ENCODE peak calls at places on chromosome 4, in seven cellular contexts. N is transverse colon, O is sigmoid colon, J is suprapubic skin, T is stomach, D is tibial nerve, G is ovary. B is an unnamed sample.

GRCh38 chr4:5816101-5816500 is 76.8 kb downstream of the CRMP1 start:
- DNase-seq in N (no peak), O (peak; percentile 24), J (no peak), T (no peak), D (no peak), G (no peak), B (no peak)

GRCh38 chr4:102501635-102502382 is 650 bp downstream of the NFKB1 start:
- DNase-seq in N (peak; percentile 86), O (peak; percentile 90), J (peak; percentile 92), T (peak; percentile 81), D (peak; percentile 79), G (peak; percentile 80), B (peak; percentile 93)

GRCh38 chr4:110005461-110006056 is 92.9 kb downstream of the EGF start:
- DNase-seq in N (no peak), O (no peak), J (no peak), T (no peak), D (peak; percentile 11), G (no peak), B (peak; percentile 14)

GRCh38 chr4:4899202-4899925 is 39.9 kb downstream of the MSX1 start:
- DNase-seq in N (no peak), O (no peak), J (no peak), T (no peak), D (no peak), G (no peak), B (no peak)

GRCh38 chr4:90187148-90187884 is 60.1 kb downstream of the CCSER1 start:
- DNase-seq in N (no peak), O (no peak), J (no peak), T (no peak), D (no peak), G (no peak), B (no peak)

GRCh38 chr4:152389359-152389758 is 146.5 kb downstream of the FBXW7 start:
- DNase-seq in N (no peak), O (no peak), J (no peak), T (no peak), D (no peak), G (no peak), B (no peak)

GRCh38 chr4:7055111-7055989 is 12.2 kb downstream of the TADA2B start:
- DNase-seq in N (no peak), O (peak; percentile 35), J (no peak), T (no peak), D (no peak), G (no peak), B (no peak)

GRCh38 chr4:119300072-119300387 is 21.9 kb downstream of the FABP2 start:
- DNase-seq in N (peak; percentile 50), O (peak; percentile 78), J (peak; percentile 71), T (peak; percentile 33), D (peak; percentile 56), G (peak; percentile 61), B (peak; percentile 91)

GRCh38 chr4:115537387-115537786 is 424.0 kb upstream of the NDST4 start:
- DNase-seq in N (no peak), O (no peak), J (no peak), T (no peak), D (no peak), G (no peak), B (no peak)

GRCh38 chr4:1621996-1622637 is 62.0 kb downstream of the FAM53A start:
- DNase-seq in N (no peak), O (no peak), J (no peak), T (no peak), D (no peak), G (no peak), B (no peak)

GRCh38 chr4:72295966-72296557 is 264.3 kb downstream of the NPFFR2 start:
- DNase-seq in N (no peak), O (no peak), J (no peak), T (no peak), D (no peak), G (no peak), B (no peak)

DNA sequence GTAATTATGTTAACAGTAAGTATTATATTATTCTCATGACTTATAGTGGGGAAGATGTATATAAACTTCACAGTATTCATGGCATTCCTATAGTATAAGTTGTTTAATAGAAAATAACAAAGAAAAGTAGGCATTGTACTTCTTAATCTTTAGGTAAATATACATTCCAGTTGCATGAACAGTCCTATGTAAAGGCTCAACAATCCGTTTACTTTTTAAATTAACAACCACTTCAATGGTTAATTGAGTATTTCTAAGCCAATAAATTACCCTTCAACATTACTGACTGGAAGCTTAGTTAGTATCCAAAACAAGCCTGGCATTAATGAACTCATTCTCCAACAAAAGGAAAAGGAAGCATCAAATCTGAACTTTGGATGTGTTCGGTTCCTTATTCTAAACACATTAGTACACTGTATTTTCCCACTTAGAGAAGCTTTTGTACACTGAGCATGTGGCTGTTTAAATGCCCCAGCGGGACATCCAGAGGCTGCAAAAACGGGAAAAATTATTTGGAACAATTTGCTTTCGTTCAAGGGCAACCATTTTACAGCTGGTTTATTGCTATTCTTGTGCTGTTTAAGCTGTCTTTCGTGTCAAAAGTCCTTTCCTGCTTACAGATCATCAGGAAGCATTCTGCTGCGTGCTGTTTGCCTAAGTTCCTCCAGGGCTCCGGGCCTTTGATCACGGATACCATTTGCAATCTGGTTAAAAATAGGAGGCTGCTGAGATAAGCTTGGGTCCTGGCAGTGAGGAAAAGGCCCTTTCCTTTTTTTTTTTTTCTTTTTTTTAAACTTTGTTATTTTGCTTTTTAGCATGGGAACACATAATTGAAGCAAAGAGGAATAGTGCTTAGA is 460.3 kb downstream of the SPRY1 start:
- DNase-seq in N (peak; percentile 39), O (no peak), J (no peak), T (peak; percentile 36), D (peak; percentile 15), G (peak; percentile 50), B (no peak)
- TF ChIP-seq EP300 in N (no peak), O (no peak), J (no peak), T (no peak), D (peak; percentile 49), G (no peak), B (no peak)

GRCh38 chr4:169250796-169251195 is 20.0 kb downstream of the SH3RF1 start:
- DNase-seq in N (no peak), O (no peak), J (no peak), T (no peak), D (no peak), G (no peak), B (no peak)
- H3K4me1 ChIP-seq in N (peaks cover 35% of the 10 kb centered on the region), O (peaks cover 41% of the 10 kb centered on the region), J (peaks cover 42% of the 10 kb centered on the region), T (peaks cover 39% of the 10 kb centered on the region), D (no peaks in the 10 kb centered on the region), G (peaks cover 10% of the 10 kb centered on the region), B (peaks cover 58% of the 10 kb centered on the region)

DNA sequence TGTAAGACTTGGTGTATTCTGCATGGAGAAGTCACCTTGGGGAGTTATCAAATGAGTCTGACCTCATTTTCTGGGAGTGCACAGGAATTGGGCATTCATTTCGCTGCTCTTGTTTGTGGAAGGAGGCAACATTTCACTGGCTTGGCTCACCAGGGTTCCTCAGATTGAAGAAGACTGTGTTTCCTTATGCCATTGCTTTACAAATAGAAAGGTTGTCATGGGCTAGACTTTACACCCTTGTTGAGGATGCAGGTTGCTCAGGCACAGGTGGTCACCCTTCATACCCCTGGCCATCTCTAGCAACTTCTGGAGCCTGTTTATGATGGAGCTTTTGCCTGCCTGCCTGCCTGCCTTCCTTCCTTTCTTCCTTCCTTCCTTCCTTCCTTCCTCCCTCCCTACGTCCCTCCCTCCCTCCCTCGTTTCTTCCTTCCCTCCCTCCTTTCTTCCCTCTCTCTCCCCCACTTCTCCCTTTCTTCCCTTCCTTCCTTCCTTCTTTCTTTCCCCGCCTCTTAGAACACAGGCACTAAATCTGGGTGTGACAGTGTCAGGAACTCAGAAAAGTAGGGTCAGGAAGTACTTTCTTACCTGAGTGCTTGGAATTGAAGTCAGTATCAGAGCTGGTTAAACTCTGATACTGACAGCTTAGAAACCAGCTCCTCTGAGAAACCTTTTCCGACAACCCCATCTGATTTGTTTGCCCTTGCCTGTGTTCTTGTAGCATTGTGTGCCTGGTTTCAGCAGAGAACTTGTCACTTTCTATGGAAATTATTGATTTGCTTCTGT is 114.2 kb downstream of the AASDH start:
- DNase-seq in N (no peak), O (no peak), J (no peak), T (no peak), D (no peak), G (no peak), B (peak; percentile 39)
- TF ChIP-seq EP300 in N (no peak), O (no peak), J (no peak), T (no peak), D (no peak), G (no peak), B (no peak)

GRCh38 chr4:145098675-145099037 is 545 bp downstream of the ABCE1 start:
- DNase-seq in N (peak; percentile 16), O (peak; percentile 70), J (no peak), T (no peak), D (peak; percentile 34), G (no peak), B (no peak)
- H3K4me1 ChIP-seq in N (peaks cover 19% of the 10 kb centered on the region), O (peaks cover 44% of the 10 kb centered on the region), J (peaks cover 44% of the 10 kb centered on the region), T (peaks cover 26% of the 10 kb centered on the region), D (no peaks in the 10 kb centered on the region), G (peaks cover 7% of the 10 kb centered on the region), B (peaks cover 49% of the 10 kb centered on the region)

GRCh38 chr4:138390286-138390685 is 148.1 kb upstream of the SLC7A11 start:
- DNase-seq in N (no peak), O (no peak), J (no peak), T (no peak), D (no peak), G (no peak), B (no peak)
- TF ChIP-seq EP300 in N (no peak), O (no peak), J (no peak), T (no peak), D (no peak), G (no peak), B (no peak)

GRCh38 chr4:80071643-80072606 is 1.1 kb downstream of the ANTXR2 start:
- DNase-seq in N (peak; percentile 55), O (peak; percentile 78), J (peak; percentile 80), T (peak; percentile 39), D (peak; percentile 39), G (peak; percentile 62), B (no peak)
- H3K4me1 ChIP-seq in N (peaks cover 10% of the 10 kb centered on the region), O (peaks cover 53% of the 10 kb centered on the region), J (peaks cover 23% of the 10 kb centered on the region), T (peaks cover 21% of the 10 kb centered on the region), D (no peaks in the 10 kb centered on the region), G (peaks cover 4% of the 10 kb centered on the region), B (peaks cover 24% of the 10 kb centered on the region)

GRCh38 chr4:48129307-48130014 is 4.6 kb downstream of the TXK start:
- DNase-seq in N (peak; percentile 52), O (no peak), J (no peak), T (no peak), D (no peak), G (no peak), B (no peak)

GRCh38 chr4:48127882-48128394 is 6.1 kb downstream of the TXK start:
- DNase-seq in N (peak; percentile 63), O (no peak), J (no peak), T (peak; percentile 57), D (peak; percentile 43), G (peak; percentile 18), B (no peak)

GRCh38 chr4:48127231-48127881 is 6.7 kb downstream of the TXK start:
- DNase-seq in N (no peak), O (no peak), J (no peak), T (no peak), D (no peak), G (no peak), B (no peak)

GRCh38 chr4:48124870-48125269 is 9.2 kb downstream of the TXK start:
- DNase-seq in N (no peak), O (no peak), J (no peak), T (no peak), D (no peak), G (no peak), B (no peak)

DNA sequence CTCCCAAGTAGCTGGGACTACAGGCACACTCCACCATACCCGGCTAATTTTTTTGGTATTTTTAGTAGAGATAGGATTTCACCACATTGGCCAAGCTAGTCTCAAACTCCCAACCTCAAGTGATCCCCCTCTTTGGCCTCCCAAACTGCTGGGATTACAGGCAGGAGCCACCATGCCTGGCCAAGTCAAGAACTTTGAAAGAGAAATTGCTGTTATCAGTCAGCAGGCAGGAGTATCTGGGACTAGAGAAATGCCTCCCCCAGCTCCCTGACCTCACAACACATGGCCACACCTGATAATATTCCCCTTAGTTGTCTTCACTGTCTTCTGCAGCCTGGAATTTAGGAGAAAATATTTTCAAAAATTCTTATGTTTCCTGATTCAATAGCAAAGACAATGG is 7.4 kb downstream of the TXK start:
- DNase-seq in N (no peak), O (no peak), J (no peak), T (no peak), D (no peak), G (no peak), B (no peak)
- TF ChIP-seq EP300 in N (no peak), O (no peak), J (no peak), T (no peak), D (no peak), G (no peak), B (no peak)

B was measured in esophagus muscularis mucosa.